ENCODE peak calls at places on chromosomes 3 and 15, in seven cellular contexts. C is activated CD8-positive, alpha-beta memory T cell treated with anti-CD3 and anti-CD28 coated beads, Interleukin-2, amount 50 U/mL, for 4 hours; S is Karpas-422; E is naive B cell; N is effector memory CD8-positive, alpha-beta T cell; I is H4; R is heart right ventricle. D is an unnamed sample.

GRCh38 chr15:38589502-38589901 is 24.9 kb upstream of the RASGRP1 start:
- DNase-seq in C (no peak), E (no peak), I (peak; percentile 61), R (no peak), S (peak; percentile 42), N (no peak), D (no peak)

GRCh38 chr3:43394071-43394501 is 107.7 kb downstream of the SNRK start:
- DNase-seq in N (no peak), R (peak; percentile 89), S (no peak), E (no peak), I (no peak), C (no peak), D (peak; percentile 88)

GRCh38 chr3:120203016-120203415 is 82.0 kb downstream of the GPR156 start:
- DNase-seq in N (no peak), S (no peak), C (no peak), E (no peak), R (peak; percentile 23), I (peak; percentile 79), D (no peak)

GRCh38 chr3:84893211-84893610 is 65.6 kb upstream of the CADM2 start:
- DNase-seq in S (no peak), N (no peak), C (no peak), I (no peak), E (no peak), R (no peak), D (no peak)

GRCh38 chr3:193908181-193908744 is 227.7 kb upstream of the HES1 start:
- DNase-seq in R (no peak), I (no peak), E (no peak), C (no peak), S (no peak), N (no peak), D (no peak)

GRCh38 chr15:41969851-41970431 is 2.4 kb downstream of the EHD4 start:
- DNase-seq in I (no peak), S (peak; percentile 50), N (peak; percentile 51), C (no peak), R (no peak), E (peak; percentile 48), D (no peak)

GRCh38 chr3:197906850-197907187 is 43.2 kb upstream of the RPL35A start:
- DNase-seq in I (no peak), C (no peak), S (no peak), N (no peak), R (no peak), E (no peak), D (no peak)

GRCh38 chr15:83036253-83036652 is 24.8 kb upstream of the C15orf40 start:
- DNase-seq in R (no peak), C (no peak), N (no peak), S (no peak), I (no peak), E (no peak), D (no peak)

GRCh38 chr3:126485956-126486884 is 10.5 kb upstream of the ZXDC start:
- DNase-seq in R (peak; percentile 14), S (no peak), N (no peak), C (no peak), E (no peak), I (no peak), D (peak; percentile 53)

GRCh38 chr15:64833690-64834089 is 8.0 kb upstream of the PLEKHO2 start:
- DNase-seq in C (no peak), E (no peak), I (no peak), N (no peak), R (no peak), S (no peak), D (no peak)

GRCh38 chr3:129161860-129162271 is 1.0 kb upstream of the ISY1 start:
- DNase-seq in C (no peak), E (peak; percentile 17), R (no peak), N (no peak), I (peak; percentile 16), S (peak; percentile 75), D (no peak)

D was measured in kidney.